ENCODE peak calls at places on chromosome 4, in four cellular contexts. I is GM12865, E is lower lobe of right lung, A is GM12864. N is an unnamed sample.

GRCh38 chr4:180060159-180060889 is 2182.9 kb upstream of the TENM3 start:
- DNase-seq in I (peak; percentile 5), E (no peak), A (no peak), N (no peak)

GRCh38 chr4:139977838-139978604 is 176.0 kb downstream of the MAML3 start:
- DNase-seq in I (peak; percentile 51), E (no peak), A (peak; percentile 31), N (no peak)

GRCh38 chr4:122831515-122832196 is 5.0 kb downstream of the FGF2 start:
- DNase-seq in I (no peak), E (no peak), A (no peak), N (no peak)

GRCh38 chr4:2365054-2365912 is 53.2 kb downstream of the ZFYVE28 start:
- DNase-seq in I (no peak), E (peak; percentile 40), A (no peak), N (no peak)

GRCh38 chr4:123446791-123447474 is 50.3 kb downstream of the SPRY1 start:
- DNase-seq in I (no peak), E (no peak), A (no peak), N (no peak)

GRCh38 chr4:185774815-185775684 is 36.9 kb downstream of the SORBS2 start:
- DNase-seq in I (no peak), E (peak; percentile 51), A (no peak), N (no peak)

GRCh38 chr4:56655209-56655626 is 25.9 kb downstream of the HOPX start:
- DNase-seq in I (no peak), E (no peak), A (no peak), N (no peak)

GRCh38 chr4:4914059-4914820 is 54.8 kb downstream of the MSX1 start:
- DNase-seq in I (no peak), E (no peak), A (no peak), N (no peak)

GRCh38 chr4:3364634-3365314 is 72.0 kb downstream of the RGS12 start:
- DNase-seq in I (no peak), E (no peak), A (no peak), N (no peak)

GRCh38 chr4:144787365-144788263 is 141.7 kb downstream of the HHIP start:
- DNase-seq in I (peak; percentile 59), E (no peak), A (peak; percentile 13), N (peak; percentile 6)

GRCh38 chr4:145723336-145723735 is 43.4 kb downstream of the C4orf51 start:
- DNase-seq in I (no peak), E (no peak), A (no peak), N (no peak)

GRCh38 chr4:76305971-76306881 is at the start of gene STBD1:
- DNase-seq in I (peak; percentile 41), E (peak; percentile 85), A (no peak), N (peak; percentile 40)

GRCh38 chr4:136754810-136755530 is 777.3 kb downstream of the PCDH18 start:
- DNase-seq in I (no peak), E (no peak), A (no peak), N (no peak)

GRCh38 chr4:142353149-142353738 is 492.9 kb downstream of the INPP4B start:
- DNase-seq in I (peak; percentile 51), E (no peak), A (no peak), N (peak; percentile 39)

GRCh38 chr4:185167205-185167604 is 24.1 kb downstream of the SLC25A4 start:
- DNase-seq in I (no peak), E (no peak), A (no peak), N (no peak)

GRCh38 chr4:184234155-184234554 is 16.5 kb upstream of the ENPP6 start:
- DNase-seq in I (no peak), E (no peak), A (no peak), N (no peak)

GRCh38 chr4:119858176-119858575 is 208.5 kb downstream of the MAD2L1 start:
- DNase-seq in I (no peak), E (no peak), A (no peak), N (no peak)

GRCh38 chr4:116618638-116619037 is 466.7 kb downstream of the TRAM1L1 start:
- DNase-seq in I (no peak), E (no peak), A (no peak), N (no peak)

GRCh38 chr4:121574618-121575017 is 122.2 kb downstream of the ANXA5 start:
- DNase-seq in I (no peak), E (no peak), A (no peak), N (no peak)

GRCh38 chr4:118839221-118839927 is 3.4 kb upstream of the SEC24D start:
- DNase-seq in I (no peak), E (no peak), A (no peak), N (no peak)
- TF ChIP-seq CTCF in I (no peak), E (no peak), A (no peak), N (no peak)

GRCh38 chr4:73181231-73181630 is 77.4 kb downstream of the ANKRD17 start:
- DNase-seq in I (no peak), E (no peak), A (no peak), N (no peak)
- H3K4me3 ChIP-seq in I (no peak overlapping the region), E (no peak overlapping the region), A (no peak overlapping the region), N (no peak overlapping the region)

DNA sequence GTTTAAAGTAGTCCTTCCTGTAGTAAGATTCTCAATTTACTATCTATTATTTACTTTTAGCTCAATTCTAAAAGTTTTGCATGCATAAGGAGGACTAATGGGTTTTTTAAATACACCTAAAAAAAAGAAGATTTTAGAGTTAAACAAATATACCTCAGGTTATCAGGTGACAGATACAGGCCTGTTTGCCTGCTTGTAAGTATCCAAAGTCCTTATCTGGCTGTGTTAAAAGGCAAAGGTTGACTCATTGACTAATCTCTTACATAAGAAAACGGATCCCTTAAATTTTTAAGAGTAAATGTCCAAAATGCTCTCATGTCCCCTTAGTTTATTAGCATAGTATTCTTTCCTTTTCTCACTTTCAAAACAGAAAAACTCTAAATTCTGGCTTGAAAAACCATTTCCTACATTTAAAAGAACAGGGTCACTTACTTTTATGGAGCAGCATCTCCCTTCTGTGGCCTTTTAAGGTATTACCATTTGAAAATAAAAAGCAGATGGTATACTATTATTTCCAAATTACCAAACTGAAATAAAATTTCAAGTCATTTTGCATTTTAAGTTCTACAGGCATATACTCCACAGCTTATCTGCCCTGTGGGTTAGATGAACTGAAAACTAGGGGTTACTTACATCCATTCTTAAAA is 4.5 kb downstream of the CBR4 start:
- DNase-seq in I (peak; percentile 10), E (no peak), A (no peak), N (no peak)
- TF ChIP-seq CTCF in I (peak; percentile 3), E (peak; percentile 27), A (peak; percentile 29), N (peak; percentile 20)

DNA sequence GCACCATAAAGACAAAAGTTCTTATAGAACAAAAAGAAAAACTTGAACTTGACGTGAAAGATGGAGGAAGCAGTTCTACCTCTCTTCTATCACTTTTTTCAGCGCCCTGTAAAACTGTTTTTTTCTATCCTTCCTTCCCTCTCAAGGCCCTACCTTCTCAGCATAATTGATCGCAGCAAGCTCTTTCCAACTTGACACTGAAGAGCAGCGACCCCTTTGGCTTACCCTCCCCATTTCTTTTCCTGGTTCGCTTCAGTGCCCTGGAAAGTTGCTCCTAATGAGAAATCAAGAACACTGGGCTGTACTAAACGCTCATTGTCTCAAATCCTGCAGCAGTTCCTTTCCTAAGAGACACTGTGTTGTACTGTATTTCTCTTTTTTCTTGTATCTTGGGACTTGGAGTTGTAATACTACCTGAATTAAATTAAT is 150.6 kb upstream of the SLC4A4 start:
- DNase-seq in I (no peak), E (no peak), A (no peak), N (no peak)
- H3K4me3 ChIP-seq in I (no peak overlapping the region), E (peak overlapping the region; percentile 66), A (no peak overlapping the region), N (peak overlapping the region; percentile 74)

GRCh38 chr4:39415678-39416283 is 9.1 kb downstream of the KLB start:
- DNase-seq in I (no peak), E (no peak), A (no peak), N (no peak)

GRCh38 chr4:39406763-39407583 is at the start of gene KLB:
- DNase-seq in I (no peak), E (no peak), A (no peak), N (no peak)

GRCh38 chr4:39407584-39407885 is 805 bp downstream of the KLB start:
- DNase-seq in I (no peak), E (no peak), A (no peak), N (no peak)

GRCh38 chr4:39410415-39410814 is 3.7 kb downstream of the KLB start:
- DNase-seq in I (peak; percentile 3), E (no peak), A (no peak), N (no peak)
- TF ChIP-seq CTCF in I (peak; percentile 10), E (no peak), A (no peak), N (no peak)

N was measured in LNCaP clone FGC.